ENCODE peak calls at places on chromosomes 1 and 21, in six cellular contexts. One of them, this sample, is unnamed. For H3K27me3 and H3K4me1, the result is how much of the 10 kb centered on the place peaks cover.

GRCh38 chr1:9849691-9850441 is 26.1 kb upstream of the CLSTN1 start:
- DNase-seq in lower lobe of right lung: no peak
- DNase-seq in GM23338: peak
- DNase-seq in GM12878: no peak
- DNase-seq in colonic mucosa: no peak
- DNase-seq in lung: no peak
- DNase-seq in this sample: no peak

GRCh38 chr1:66251521-66251920 is 282.4 kb upstream of the SGIP1 start:
- DNase-seq in lung: no peak
- DNase-seq in GM12878: no peak
- DNase-seq in lower lobe of right lung: no peak
- DNase-seq in GM23338: peak
- DNase-seq in colonic mucosa: no peak
- DNase-seq in this sample: peak

GRCh38 chr1:231040800-231041704 is 998 bp upstream of the FAM89A start:
- DNase-seq in lung: no peak
- DNase-seq in colonic mucosa: no peak
- DNase-seq in lower lobe of right lung: no peak
- DNase-seq in GM12878: no peak
- DNase-seq in GM23338: peak
- DNase-seq in this sample: peak

GRCh38 chr1:99465176-99465900 is 180.6 kb upstream of the PALMD start:
- DNase-seq in colonic mucosa: no peak
- DNase-seq in lung: no peak
- DNase-seq in GM12878: no peak
- DNase-seq in GM23338: no peak
- DNase-seq in lower lobe of right lung: no peak
- DNase-seq in this sample: no peak

GRCh38 chr1:10508511-10508951 is 33.8 kb downstream of the PEX14 start:
- DNase-seq in GM12878: no peak
- DNase-seq in lower lobe of right lung: no peak
- DNase-seq in colonic mucosa: no peak
- DNase-seq in lung: no peak
- DNase-seq in GM23338: peak
- DNase-seq in this sample: peak

GRCh38 chr21:30831194-30831765 is 1.7 kb upstream of the KRTAP7-1 start:
- DNase-seq in lower lobe of right lung: no peak
- DNase-seq in GM23338: peak
- DNase-seq in lung: no peak
- DNase-seq in colonic mucosa: peak
- DNase-seq in GM12878: no peak
- DNase-seq in this sample: peak

GRCh38 chr1:70140343-70140742 is 65.0 kb downstream of the LRRC40 start:
- DNase-seq in lower lobe of right lung: no peak
- DNase-seq in lung: no peak
- DNase-seq in GM12878: no peak
- DNase-seq in GM23338: no peak
- DNase-seq in colonic mucosa: no peak
- DNase-seq in this sample: no peak

GRCh38 chr1:234862360-234862943 is 252.5 kb upstream of the IRF2BP2 start:
- DNase-seq in colonic mucosa: no peak
- DNase-seq in GM12878: no peak
- DNase-seq in lung: no peak
- DNase-seq in GM23338: no peak
- DNase-seq in lower lobe of right lung: no peak
- DNase-seq in this sample: no peak

GRCh38 chr1:201114245-201115131 is 2.3 kb upstream of the CACNA1S start:
- DNase-seq in colonic mucosa: peak
- DNase-seq in lower lobe of right lung: peak
- DNase-seq in lung: peak
- DNase-seq in GM23338: peak
- DNase-seq in GM12878: peak
- DNase-seq in this sample: peak
- H3K27me3 ChIP-seq in colonic mucosa: under half
- H3K27me3 ChIP-seq in lower lobe of right lung: under half
- H3K27me3 ChIP-seq in lung: under half
- H3K27me3 ChIP-seq in GM23338: under half
- H3K27me3 ChIP-seq in GM12878: under half
- H3K27me3 ChIP-seq in this sample: under half

GRCh38 chr1:33709780-33710713 is 153.8 kb upstream of the HMGB4 start:
- DNase-seq in lung: no peak
- DNase-seq in colonic mucosa: no peak
- DNase-seq in lower lobe of right lung: no peak
- DNase-seq in GM12878: no peak
- DNase-seq in GM23338: no peak
- DNase-seq in this sample: no peak
- H3K4me1 ChIP-seq in lung: under half
- H3K4me1 ChIP-seq in colonic mucosa: under half
- H3K4me1 ChIP-seq in lower lobe of right lung: under half
- H3K4me1 ChIP-seq in GM12878: under half
- H3K4me1 ChIP-seq in GM23338: under half
- H3K4me1 ChIP-seq in this sample: under half

DNA sequence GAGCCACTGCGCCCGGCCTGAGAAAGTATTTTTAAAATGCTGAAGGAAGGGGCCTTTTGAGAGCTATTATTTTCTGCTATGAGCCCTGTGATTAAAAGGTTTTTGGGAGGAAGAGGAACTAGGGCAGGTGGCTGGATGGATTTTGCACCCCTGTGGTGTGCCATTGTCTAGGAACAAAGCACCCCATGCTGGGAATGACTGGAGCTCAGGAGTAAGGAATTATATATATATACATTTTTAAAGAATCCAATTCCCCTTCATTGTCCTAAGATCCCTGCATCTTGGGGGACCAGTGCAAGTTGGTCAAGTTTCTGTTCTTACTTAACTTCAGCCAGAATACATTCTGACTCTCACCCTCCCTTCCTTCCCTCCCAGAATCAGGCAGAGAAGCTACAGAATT is 91.6 kb downstream of the ZNF648 start:
- DNase-seq in lung: no peak
- DNase-seq in colonic mucosa: no peak
- DNase-seq in GM23338: peak
- DNase-seq in lower lobe of right lung: no peak
- DNase-seq in GM12878: no peak
- DNase-seq in this sample: no peak
- H3K27me3 ChIP-seq in lung: under half
- H3K27me3 ChIP-seq in colonic mucosa: under half
- H3K27me3 ChIP-seq in GM23338: under half
- H3K27me3 ChIP-seq in lower lobe of right lung: under half
- H3K27me3 ChIP-seq in GM12878: under half
- H3K27me3 ChIP-seq in this sample: under half

GRCh38 chr1:162422662-162423375 is 10.9 kb upstream of the SH2D1B start:
- DNase-seq in GM12878: no peak
- DNase-seq in lower lobe of right lung: no peak
- DNase-seq in colonic mucosa: no peak
- DNase-seq in GM23338: no peak
- DNase-seq in lung: no peak
- DNase-seq in this sample: no peak
- H3K4me1 ChIP-seq in GM12878: under half
- H3K4me1 ChIP-seq in lower lobe of right lung: under half
- H3K4me1 ChIP-seq in colonic mucosa: under half
- H3K4me1 ChIP-seq in GM23338: under half
- H3K4me1 ChIP-seq in lung: under half
- H3K4me1 ChIP-seq in this sample: under half

GRCh38 chr1:197910120-197911110 is 6.8 kb upstream of the LHX9 start:
- DNase-seq in GM12878: no peak
- DNase-seq in colonic mucosa: no peak
- DNase-seq in lung: no peak
- DNase-seq in lower lobe of right lung: no peak
- DNase-seq in GM23338: peak
- DNase-seq in this sample: no peak

GRCh38 chr1:197911172-197911856 is 5.9 kb upstream of the LHX9 start:
- DNase-seq in lung: no peak
- DNase-seq in lower lobe of right lung: peak
- DNase-seq in GM23338: peak
- DNase-seq in colonic mucosa: no peak
- DNase-seq in GM12878: no peak
- DNase-seq in this sample: no peak

GRCh38 chr1:197913495-197914276 is 3.5 kb upstream of the LHX9 start:
- DNase-seq in lung: no peak
- DNase-seq in GM12878: no peak
- DNase-seq in GM23338: peak
- DNase-seq in colonic mucosa: no peak
- DNase-seq in lower lobe of right lung: no peak
- DNase-seq in this sample: no peak

GRCh38 chr1:197912739-197913494 is 4.3 kb upstream of the LHX9 start:
- DNase-seq in GM23338: peak
- DNase-seq in lower lobe of right lung: no peak
- DNase-seq in lung: no peak
- DNase-seq in GM12878: no peak
- DNase-seq in colonic mucosa: no peak
- DNase-seq in this sample: no peak

GRCh38 chr1:197911857-197912696 is 5.1 kb upstream of the LHX9 start:
- DNase-seq in colonic mucosa: no peak
- DNase-seq in GM12878: no peak
- DNase-seq in GM23338: peak
- DNase-seq in lower lobe of right lung: peak
- DNase-seq in lung: no peak
- DNase-seq in this sample: no peak
- H3K27me3 ChIP-seq in colonic mucosa: half or more
- H3K27me3 ChIP-seq in GM12878: under half
- H3K27me3 ChIP-seq in GM23338: half or more
- H3K27me3 ChIP-seq in lower lobe of right lung: half or more
- H3K27me3 ChIP-seq in lung: under half
- H3K27me3 ChIP-seq in this sample: under half

This sample was measured in body of pancreas.